ENCODE peak calls at places on chromosome 16, in five cellular contexts. K, B, O, J and X are unnamed samples.
A peak's percentile ranks its signal among the peaks of the same experiment; 100 is the strongest.

GRCh38 chr16:27444470-27444869 is 42.5 kb downstream of the IL21R start:
- DNase-seq in K (no peak), B (no peak), O (no peak), J (no peak), X (no peak)

GRCh38 chr16:58652741-58653140 is 23.1 kb upstream of the CNOT1 start:
- DNase-seq in K (no peak), B (no peak), O (peak; percentile 93), J (no peak), X (no peak)

GRCh38 chr16:50457979-50458461 is 89.2 kb upstream of the BRD7 start:
- DNase-seq in K (no peak), B (no peak), O (no peak), J (no peak), X (no peak)

GRCh38 chr16:69917739-69918138 is 33.4 kb upstream of the CLEC18A start:
- DNase-seq in K (no peak), B (no peak), O (peak; percentile 42), J (no peak), X (no peak)

GRCh38 chr16:86775401-86775985 is 197.1 kb downstream of the FOXL1 start:
- DNase-seq in K (no peak), B (no peak), O (no peak), J (no peak), X (no peak)

GRCh38 chr16:56388209-56388608 is 37.1 kb downstream of the AMFR start:
- DNase-seq in K (no peak), B (no peak), O (no peak), J (no peak), X (no peak)

GRCh38 chr16:66293207-66293735 is 73.2 kb upstream of the CDH5 start:
- DNase-seq in K (no peak), B (no peak), O (no peak), J (no peak), X (no peak)

GRCh38 chr16:59355704-59356103 is 621.6 kb upstream of the GOT2 start:
- DNase-seq in K (no peak), B (no peak), O (no peak), J (no peak), X (no peak)

GRCh38 chr16:50924759-50925545 is 183.1 kb downstream of the CYLD start:
- DNase-seq in K (no peak), B (no peak), O (no peak), J (no peak), X (no peak)

GRCh38 chr16:83899272-83899897 is 470 bp downstream of the MLYCD start:
- DNase-seq in K (no peak), B (peak; percentile 60), O (no peak), J (peak; percentile 8), X (no peak)

GRCh38 chr16:2149630-2150417 is 1.4 kb downstream of the RAB26 start:
- DNase-seq in K (no peak), B (no peak), O (no peak), J (no peak), X (no peak)

GRCh38 chr16:79269211-79269863 is 331.2 kb downstream of the MAF start:
- DNase-seq in K (no peak), B (no peak), O (no peak), J (peak; percentile 78), X (no peak)

GRCh38 chr16:83059237-83059636 is 432.5 kb downstream of the CDH13 start:
- DNase-seq in K (no peak), B (no peak), O (no peak), J (no peak), X (no peak)

GRCh38 chr16:85709766-85710423 is 21.1 kb upstream of the GINS2 start:
- DNase-seq in K (no peak), B (no peak), O (no peak), J (no peak), X (no peak)

GRCh38 chr16:16017812-16018211 is 68.4 kb downstream of the ABCC1 start:
- DNase-seq in K (no peak), B (no peak), O (no peak), J (no peak), X (no peak)

GRCh38 chr16:63410594-63410993 is 1374.4 kb upstream of the CDH8 start:
- DNase-seq in K (no peak), B (no peak), O (no peak), J (no peak), X (no peak)

GRCh38 chr16:27264151-27264550 is 4.4 kb downstream of the NSMCE1 start:
- DNase-seq in K (no peak), B (no peak), O (no peak), J (no peak), X (no peak)

GRCh38 chr16:1105888-1106620 is 10.0 kb upstream of the C1QTNF8 start:
- DNase-seq in K (peak; percentile 79), B (peak; percentile 7), O (peak; percentile 20), J (peak; percentile 18), X (no peak)

GRCh38 chr16:83769397-83770008 is 38.3 kb upstream of the HSBP1 start:
- DNase-seq in K (no peak), B (no peak), O (peak; percentile 72), J (no peak), X (no peak)

GRCh38 chr16:67968440-67969285 is at the start of gene SLC12A4:
- DNase-seq in K (no peak), B (peak; percentile 59), O (no peak), J (peak; percentile 91), X (no peak)

GRCh38 chr16:54080524-54081008 is 206.0 kb downstream of the IRX3 start:
- DNase-seq in K (no peak), B (no peak), O (no peak), J (no peak), X (no peak)

GRCh38 chr16:86455116-86455515 is 55.2 kb upstream of the FOXF1 start:
- DNase-seq in K (no peak), B (no peak), O (no peak), J (no peak), X (no peak)

GRCh38 chr16:12054868-12055267 is 78.3 kb downstream of the SNX29 start:
- DNase-seq in K (no peak), B (no peak), O (no peak), J (no peak), X (no peak)

GRCh38 chr16:57141822-57142631 is 43.8 kb downstream of the PSME3IP1 start:
- DNase-seq in K (no peak), B (no peak), O (no peak), J (no peak), X (no peak)

GRCh38 chr16:15976929-15977637 is 27.7 kb downstream of the ABCC1 start:
- DNase-seq in K (no peak), B (no peak), O (no peak), J (no peak), X (no peak)

GRCh38 chr16:82769845-82770244 is 143.1 kb downstream of the CDH13 start:
- DNase-seq in K (no peak), B (no peak), O (no peak), J (no peak), X (no peak)

GRCh38 chr16:30621765-30622164 is 11.6 kb upstream of the ZNF689 start:
- DNase-seq in K (no peak), B (no peak), O (no peak), J (no peak), X (no peak)

GRCh38 chr16:80324371-80324770 is 216.4 kb upstream of the DYNLRB2 start:
- DNase-seq in K (no peak), B (no peak), O (no peak), J (no peak), X (no peak)

GRCh38 chr16:6125483-6126259 is 1028.1 kb upstream of the EEF2KMT start:
- DNase-seq in K (no peak), B (no peak), O (no peak), J (no peak), X (no peak)

GRCh38 chr16:20910781-20911321 is 10.3 kb downstream of the LYRM1 start:
- DNase-seq in K (no peak), B (peak; percentile 87), O (no peak), J (no peak), X (no peak)

GRCh38 chr16:50305441-50306061 is 39.2 kb downstream of the ADCY7 start:
- DNase-seq in K (no peak), B (no peak), O (no peak), J (no peak), X (no peak)

GRCh38 chr16:72324578-72324977 is 152.6 kb upstream of the PMFBP1 start:
- DNase-seq in K (no peak), B (no peak), O (no peak), J (no peak), X (no peak)

GRCh38 chr16:82507271-82507670 is 119.5 kb upstream of the CDH13 start:
- DNase-seq in K (no peak), B (no peak), O (no peak), J (no peak), X (no peak)

GRCh38 chr16:29915590-29916247 is 10.3 kb downstream of the KCTD13 start:
- DNase-seq in K (no peak), B (no peak), O (no peak), J (no peak), X (no peak)

GRCh38 chr16:74034862-74035261 is 261.8 kb upstream of the PSMD7 start:
- DNase-seq in K (no peak), B (no peak), O (no peak), J (no peak), X (no peak)

GRCh38 chr16:89823087-89823823 is 5.0 kb upstream of the SPIRE2 start:
- DNase-seq in K (no peak), B (no peak), O (no peak), J (no peak), X (no peak)

GRCh38 chr16:89096768-89097527 is 3.3 kb downstream of the ACSF3 start:
- DNase-seq in K (no peak), B (no peak), O (no peak), J (peak; percentile 63), X (no peak)

GRCh38 chr16:53726625-53727024 is 22.7 kb downstream of the FTO start:
- DNase-seq in K (peak; percentile 32), B (no peak), O (no peak), J (no peak), X (no peak)

GRCh38 chr16:4687946-4688673 is 5.3 kb upstream of the NUDT16L1 start:
- DNase-seq in K (no peak), B (no peak), O (no peak), J (no peak), X (no peak)